ENCODE peak calls at places on chromosomes 4 and X, in five cellular contexts. L, H, Z, N and P are unnamed samples.

GRCh38 chr4:155999743-156000142 is 46.1 kb upstream of the CTSO start:
- DNase-seq in L (no peak), H (no peak), Z (no peak), N (peak), P (peak)

GRCh38 chr4:117239434-117239833 is 154.1 kb upstream of the TRAM1L1 start:
- DNase-seq in L (no peak), H (no peak), Z (no peak), N (no peak), P (no peak)

GRCh38 chr4:1978741-1979476 is 29.9 kb downstream of the NELFA start:
- DNase-seq in L (no peak), H (no peak), Z (no peak), N (no peak), P (no peak)

GRCh38 chr4:112853662-112854256 is 195.7 kb upstream of the ANK2 start:
- DNase-seq in L (no peak), H (no peak), Z (no peak), N (no peak), P (peak)

GRCh38 chr4:7815562-7815961 is 124.1 kb downstream of the AFAP1 start:
- DNase-seq in L (no peak), H (no peak), Z (no peak), N (no peak), P (peak)

GRCh38 chr4:14652522-14652921 is 349.8 kb upstream of the CPEB2 start:
- DNase-seq in L (no peak), H (no peak), Z (no peak), N (no peak), P (no peak)

GRCh38 chr4:61638600-61638999 is 438.5 kb downstream of the ADGRL3 start:
- DNase-seq in L (no peak), H (no peak), Z (no peak), N (no peak), P (peak)

GRCh38 chrX:155065035-155065734 is 5.8 kb downstream of the CMC4 start:
- DNase-seq in L (no peak), H (no peak), Z (no peak), N (no peak), P (peak)

GRCh38 chr4:145176641-145177432 is 3.6 kb downstream of the OTUD4 start:
- DNase-seq in L (no peak), H (no peak), Z (no peak), N (no peak), P (no peak)

GRCh38 chrX:54710920-54711319 is 87.1 kb downstream of the ITIH6 start:
- DNase-seq in L (no peak), H (no peak), Z (no peak), N (no peak), P (no peak)

GRCh38 chrX:23902419-23902818 is 5.3 kb downstream of the APOO start:
- DNase-seq in L (peak), H (no peak), Z (no peak), N (no peak), P (peak)
- H3K4me3 ChIP-seq in L (no peak), H (no peak), Z (no peak), N (no peak), P (peak)

GRCh38 chrX:140090800-140091275 is 125.5 kb upstream of the CXorf66 start:
- DNase-seq in L (no peak), H (no peak), Z (no peak), N (no peak), P (no peak)

GRCh38 chrX:140092121-140092520 is 126.8 kb upstream of the CXorf66 start:
- DNase-seq in L (no peak), H (no peak), Z (no peak), N (no peak), P (no peak)

GRCh38 chrX:140088438-140088837 is 123.1 kb upstream of the CXorf66 start:
- DNase-seq in L (no peak), H (no peak), Z (no peak), N (no peak), P (no peak)

GRCh38 chrX:140087865-140088264 is 122.5 kb upstream of the CXorf66 start:
- DNase-seq in L (no peak), H (no peak), Z (no peak), N (no peak), P (no peak)

GRCh38 chrX:140091276-140091886 is 126.1 kb upstream of the CXorf66 start:
- DNase-seq in L (peak), H (no peak), Z (no peak), N (no peak), P (peak)
- H3K4me3 ChIP-seq in L (peak), H (no peak), Z (no peak), N (peak), P (peak)

GRCh38 chr4:4668355-4669210 is 126.7 kb upstream of the STX18 start:
- DNase-seq in L (no peak), H (no peak), Z (no peak), N (no peak), P (no peak)

GRCh38 chr4:4670869-4671268 is 129.0 kb upstream of the STX18 start:
- DNase-seq in L (no peak), H (no peak), Z (no peak), N (no peak), P (no peak)

GRCh38 chr4:4666187-4666586 is 124.3 kb upstream of the STX18 start:
- DNase-seq in L (no peak), H (no peak), Z (no peak), N (no peak), P (no peak)

GRCh38 chr4:4666693-4667642 is 125.1 kb upstream of the STX18 start:
- DNase-seq in L (no peak), H (no peak), Z (no peak), N (peak), P (peak)

DNA sequence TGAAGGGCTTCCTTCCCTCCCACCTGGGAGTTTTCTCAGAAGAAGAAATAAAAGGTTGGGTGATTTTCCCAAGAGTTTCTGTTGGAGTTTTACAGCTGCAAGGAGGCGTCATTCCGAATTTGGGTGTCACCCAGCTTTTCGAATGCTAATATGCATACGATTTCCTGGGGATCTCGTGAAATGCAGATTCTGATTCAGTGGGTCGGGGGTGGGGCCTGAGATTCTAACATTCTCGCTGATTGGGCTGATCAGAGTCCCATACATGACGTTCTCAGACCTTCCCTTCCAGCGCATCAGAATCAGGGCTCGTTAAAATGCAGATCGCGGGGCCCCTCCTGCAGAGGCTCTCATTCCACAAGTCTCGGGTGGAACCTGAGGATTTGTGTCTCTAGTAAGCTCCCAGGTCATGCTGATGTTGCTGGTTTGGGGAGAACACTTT is 125.8 kb upstream of the STX18 start:
- DNase-seq in L (no peak), H (no peak), Z (no peak), N (peak), P (no peak)
- H3K4me3 ChIP-seq in L (no peak), H (no peak), Z (no peak), N (peak), P (peak)

GRCh38 chrX:117985241-117985640 is 131.4 kb downstream of the KLHL13 start:
- DNase-seq in L (no peak), H (no peak), Z (no peak), N (no peak), P (peak)
- H3K4me3 ChIP-seq in L (no peak), H (no peak), Z (no peak), N (no peak), P (no peak)

GRCh38 chr4:151538963-151539362 is 130.0 kb downstream of the FHIP1A start:
- DNase-seq in L (no peak), H (no peak), Z (no peak), N (no peak), P (no peak)

GRCh38 chr4:151537726-151538125 is 128.8 kb downstream of the FHIP1A start:
- DNase-seq in L (no peak), H (no peak), Z (no peak), N (no peak), P (peak)

GRCh38 chr4:151541438-151542071 is 132.6 kb downstream of the FHIP1A start:
- DNase-seq in L (no peak), H (no peak), Z (no peak), N (no peak), P (peak)

GRCh38 chr4:151540728-151541437 is 131.9 kb downstream of the FHIP1A start:
- DNase-seq in L (no peak), H (no peak), Z (no peak), N (no peak), P (peak)
- H3K4me3 ChIP-seq in L (no peak), H (no peak), Z (no peak), N (no peak), P (peak)